ENCODE peak calls at places on chromosomes 11 and 22, in four cellular contexts. G, V, M and S are unnamed samples.

GRCh38 chr22:24077416-24077815 is 66.3 kb downstream of the CABIN1 start:
- DNase-seq in G (no peak), V (no peak), M (no peak), S (no peak)

GRCh38 chr11:7904910-7905309 is 26.2 kb downstream of the OR10A6 start:
- DNase-seq in G (no peak), V (no peak), M (peak), S (no peak)

GRCh38 chr11:119643878-119644225 is 85.1 kb downstream of the NECTIN1 start:
- DNase-seq in G (no peak), V (no peak), M (no peak), S (no peak)

GRCh38 chr22:31099841-31100761 is 7.3 kb downstream of the SELENOM start:
- DNase-seq in G (no peak), V (no peak), M (no peak), S (no peak)

GRCh38 chr11:122101625-122102291 is 14.3 kb downstream of the BLID start:
- DNase-seq in G (peak), V (no peak), M (peak), S (no peak)

GRCh38 chr11:65555693-65556231 is 2.4 kb downstream of the LTBP3 start:
- DNase-seq in G (no peak), V (no peak), M (no peak), S (no peak)

GRCh38 chr11:121524233-121524631 is 71.5 kb upstream of the SORL1-AS1 start:
- DNase-seq in G (no peak), V (peak), M (no peak), S (no peak)

GRCh38 chr11:1692708-1693326 is 4.2 kb upstream of the KRTAP5-6 start:
- DNase-seq in G (no peak), V (no peak), M (no peak), S (no peak)

GRCh38 chr22:22546490-22546889 is 12.6 kb downstream of the PRAME start:
- DNase-seq in G (no peak), V (peak), M (peak), S (no peak)

GRCh38 chr22:45731798-45732495 is 60.3 kb downstream of the ATXN10 start:
- DNase-seq in G (no peak), V (no peak), M (peak), S (no peak)
- TF ChIP-seq CTCF in G (no peak), V (no peak), M (peak), S (peak)

GRCh38 chr11:13277719-13278619 is at the start of gene BMAL1:
- DNase-seq in G (peak), V (peak), M (peak), S (peak)
- TF ChIP-seq CTCF in G (no peak), V (no peak), M (no peak), S (no peak)

DNA sequence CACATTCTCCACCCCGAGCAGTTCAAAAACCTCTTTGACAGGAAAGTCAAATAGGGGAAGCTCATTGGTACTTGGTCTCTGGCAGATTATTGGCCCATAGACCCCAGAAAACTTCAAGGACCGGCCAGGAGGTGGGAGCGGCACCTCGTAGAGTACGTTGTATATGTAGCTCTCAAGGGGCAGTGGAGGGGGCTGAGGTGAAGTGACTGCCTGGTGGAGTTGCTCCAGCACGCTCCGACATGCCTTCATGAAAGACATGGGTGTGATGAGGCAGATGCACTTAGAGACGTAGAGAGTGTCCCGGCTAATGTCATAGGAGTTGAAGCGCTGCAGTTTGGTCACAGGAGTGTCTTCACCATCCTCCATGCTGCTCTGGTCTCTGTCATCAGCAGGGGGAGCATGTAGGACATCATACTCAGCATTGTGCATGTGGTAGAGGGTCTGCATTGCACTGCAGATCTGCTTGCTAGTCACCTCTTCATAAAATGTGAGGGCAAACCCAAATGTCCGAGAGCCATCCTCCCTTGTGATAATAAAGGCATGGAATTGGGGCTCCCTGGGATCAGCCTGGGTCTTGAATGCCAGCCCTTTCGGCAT is 61.3 kb downstream of the DENND5A start:
- DNase-seq in G (peak), V (no peak), M (no peak), S (no peak)
- TF ChIP-seq CTCF in G (no peak), V (no peak), M (no peak), S (peak)

DNA sequence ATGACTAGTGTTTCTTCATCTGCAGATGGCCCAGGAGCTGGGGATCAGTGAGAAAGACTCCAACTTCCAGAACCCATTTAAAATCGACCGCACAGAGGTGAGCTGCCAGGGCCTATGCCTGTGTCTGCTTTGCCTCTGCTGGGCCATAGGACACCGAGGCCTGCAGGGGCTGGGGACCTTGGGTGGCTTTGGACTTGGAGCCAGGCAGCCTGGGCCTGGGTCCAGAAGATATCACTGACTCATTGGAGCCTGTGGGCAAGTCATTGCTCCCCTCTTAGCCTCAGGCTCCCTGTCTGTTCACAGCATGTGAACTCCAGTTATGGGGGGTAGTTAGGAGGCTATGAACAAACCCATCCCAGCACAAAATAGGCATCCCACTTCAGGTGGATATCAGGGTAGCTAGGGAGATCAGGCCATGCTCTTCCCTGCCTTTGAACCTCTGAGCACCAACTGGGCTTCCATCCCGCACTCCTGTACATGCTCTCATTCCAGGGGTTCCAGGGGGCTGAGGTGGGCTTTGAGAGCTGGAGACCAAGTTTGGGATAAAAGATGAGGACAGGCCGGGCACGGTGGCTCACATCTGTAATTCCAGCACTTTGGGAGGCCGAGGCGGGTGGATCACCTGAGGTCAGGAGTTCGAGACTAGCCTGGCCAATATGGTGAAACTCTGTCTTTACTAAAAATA is 13.4 kb downstream of the CCDC134 start:
- DNase-seq in G (no peak), V (no peak), M (no peak), S (no peak)
- TF ChIP-seq CTCF in G (no peak), V (no peak), M (no peak), S (no peak)

GRCh38 chr22:26585104-26585790 is 4.7 kb downstream of the TPST2 start:
- DNase-seq in G (no peak), V (no peak), M (peak), S (no peak)
- TF ChIP-seq CTCF in G (no peak), V (no peak), M (peak), S (no peak)

GRCh38 chr22:43988960-43989359 is 33.7 kb downstream of the SAMM50 start:
- DNase-seq in G (no peak), V (no peak), M (no peak), S (no peak)
- TF ChIP-seq CTCF in G (no peak), V (no peak), M (no peak), S (no peak)

GRCh38 chr11:10603721-10604297 is 35.3 kb upstream of the LYVE1 start:
- DNase-seq in G (no peak), V (no peak), M (no peak), S (no peak)
- TF ChIP-seq CTCF in G (no peak), V (no peak), M (no peak), S (no peak)

GRCh38 chr11:78266451-78266850 is 77.7 kb downstream of the USP35 start:
- DNase-seq in G (no peak), V (no peak), M (no peak), S (no peak)
- TF ChIP-seq CTCF in G (no peak), V (no peak), M (no peak), S (no peak)

GRCh38 chr11:70883973-70884688 is 368.2 kb downstream of the SHANK2 start:
- DNase-seq in G (no peak), V (no peak), M (no peak), S (no peak)

GRCh38 chr11:70885721-70886305 is 366.6 kb downstream of the SHANK2 start:
- DNase-seq in G (no peak), V (no peak), M (no peak), S (no peak)

GRCh38 chr11:70887428-70887827 is 364.9 kb downstream of the SHANK2 start:
- DNase-seq in G (no peak), V (no peak), M (no peak), S (no peak)

GRCh38 chr11:70883323-70883940 is 368.9 kb downstream of the SHANK2 start:
- DNase-seq in G (no peak), V (no peak), M (no peak), S (no peak)

DNA sequence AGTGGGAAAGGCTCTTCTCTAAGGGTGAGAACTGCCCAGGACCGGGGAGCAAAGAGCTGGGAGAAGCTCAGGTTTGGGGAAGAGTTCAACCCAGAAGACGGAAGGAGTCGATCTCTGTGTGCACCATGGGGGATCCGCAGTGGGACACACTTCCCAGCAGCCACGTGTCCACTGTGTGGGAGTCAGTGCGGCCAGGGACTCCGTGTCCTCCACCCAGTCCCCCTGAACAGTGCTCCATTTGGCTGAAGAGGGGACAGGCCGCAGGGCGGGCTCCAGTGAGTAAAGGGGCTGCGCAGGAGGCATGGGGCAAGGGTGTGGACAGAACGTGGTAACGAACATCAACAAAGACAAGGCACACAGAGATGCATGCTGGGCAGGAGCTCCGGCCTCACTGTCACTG is 367.1 kb downstream of the SHANK2 start:
- DNase-seq in G (no peak), V (no peak), M (no peak), S (no peak)
- TF ChIP-seq CTCF in G (no peak), V (no peak), M (no peak), S (no peak)

GRCh38 chr11:61717286-61718033 is 35.0 kb upstream of the MYRF start:
- DNase-seq in G (no peak), V (no peak), M (no peak), S (no peak)

GRCh38 chr11:61718046-61718531 is 34.3 kb upstream of the MYRF start:
- DNase-seq in G (no peak), V (no peak), M (no peak), S (no peak)

GRCh38 chr11:61720597-61720996 is 31.8 kb upstream of the MYRF start:
- DNase-seq in G (no peak), V (no peak), M (no peak), S (no peak)

GRCh38 chr11:61719968-61720367 is 32.5 kb upstream of the MYRF start:
- DNase-seq in G (no peak), V (no peak), M (no peak), S (no peak)

GRCh38 chr11:61718613-61719302 is 33.7 kb upstream of the MYRF start:
- DNase-seq in G (peak), V (no peak), M (peak), S (no peak)
- TF ChIP-seq CTCF in G (no peak), V (no peak), M (no peak), S (no peak)